ENCODE peak calls at places on chromosomes 13 and 19, in nine cellular contexts. One of them, this sample, is unnamed.

GRCh38 chr13:67635754-67636153 is 405.6 kb upstream of the PCDH9 start:
- DNase-seq in brain microvascular endothelial cell: no peak
- DNase-seq in effector memory CD4-positive, alpha-beta T cell: no peak
- DNase-seq in upper lobe of left lung: no peak
- DNase-seq in spleen: no peak
- DNase-seq in heart right ventricle: no peak
- DNase-seq in cardiac muscle cell: no peak
- DNase-seq in breast epithelium: no peak
- DNase-seq in aorta: no peak
- DNase-seq in this sample: no peak

GRCh38 chr19:11064831-11065303 is 24.4 kb upstream of the LDLR start:
- DNase-seq in effector memory CD4-positive, alpha-beta T cell: no peak
- DNase-seq in heart right ventricle: no peak
- DNase-seq in cardiac muscle cell: peak; percentile 36
- DNase-seq in spleen: no peak
- DNase-seq in brain microvascular endothelial cell: no peak
- DNase-seq in upper lobe of left lung: no peak
- DNase-seq in breast epithelium: no peak
- DNase-seq in aorta: no peak
- DNase-seq in this sample: no peak

GRCh38 chr13:50365683-50366391 is 350.6 kb downstream of the KCNRG start:
- DNase-seq in spleen: no peak
- DNase-seq in effector memory CD4-positive, alpha-beta T cell: peak; percentile 14
- DNase-seq in breast epithelium: no peak
- DNase-seq in heart right ventricle: no peak
- DNase-seq in upper lobe of left lung: peak; percentile 66
- DNase-seq in brain microvascular endothelial cell: no peak
- DNase-seq in cardiac muscle cell: no peak
- DNase-seq in aorta: no peak
- DNase-seq in this sample: peak; percentile 49

GRCh38 chr19:45630463-45630862 is 8.7 kb downstream of the EML2 start:
- DNase-seq in heart right ventricle: no peak
- DNase-seq in breast epithelium: no peak
- DNase-seq in spleen: no peak
- DNase-seq in cardiac muscle cell: peak; percentile 84
- DNase-seq in brain microvascular endothelial cell: peak; percentile 83
- DNase-seq in effector memory CD4-positive, alpha-beta T cell: no peak
- DNase-seq in aorta: no peak
- DNase-seq in upper lobe of left lung: no peak
- DNase-seq in this sample: no peak

GRCh38 chr13:53499551-53499950 is 470.9 kb downstream of the OLFM4 start:
- DNase-seq in spleen: no peak
- DNase-seq in heart right ventricle: no peak
- DNase-seq in effector memory CD4-positive, alpha-beta T cell: no peak
- DNase-seq in brain microvascular endothelial cell: no peak
- DNase-seq in aorta: no peak
- DNase-seq in cardiac muscle cell: no peak
- DNase-seq in breast epithelium: no peak
- DNase-seq in upper lobe of left lung: no peak
- DNase-seq in this sample: no peak

GRCh38 chr13:89910166-89910565 is 1437.3 kb upstream of the MIR17HG start:
- DNase-seq in breast epithelium: no peak
- DNase-seq in spleen: no peak
- DNase-seq in upper lobe of left lung: no peak
- DNase-seq in cardiac muscle cell: no peak
- DNase-seq in aorta: peak; percentile 35
- DNase-seq in heart right ventricle: peak; percentile 5
- DNase-seq in effector memory CD4-positive, alpha-beta T cell: no peak
- DNase-seq in brain microvascular endothelial cell: no peak
- DNase-seq in this sample: no peak

GRCh38 chr19:21092107-21092506 is 10.1 kb downstream of the ZNF714 start:
- DNase-seq in brain microvascular endothelial cell: no peak
- DNase-seq in effector memory CD4-positive, alpha-beta T cell: no peak
- DNase-seq in aorta: no peak
- DNase-seq in upper lobe of left lung: no peak
- DNase-seq in cardiac muscle cell: peak; percentile 71
- DNase-seq in heart right ventricle: no peak
- DNase-seq in spleen: no peak
- DNase-seq in breast epithelium: no peak
- DNase-seq in this sample: no peak

GRCh38 chr13:40200273-40200978 is 466.0 kb downstream of the FOXO1 start:
- DNase-seq in aorta: no peak
- DNase-seq in spleen: no peak
- DNase-seq in heart right ventricle: no peak
- DNase-seq in cardiac muscle cell: no peak
- DNase-seq in upper lobe of left lung: no peak
- DNase-seq in effector memory CD4-positive, alpha-beta T cell: no peak
- DNase-seq in brain microvascular endothelial cell: no peak
- DNase-seq in breast epithelium: no peak
- DNase-seq in this sample: no peak

GRCh38 chr19:49217382-49217781 is 59.8 kb downstream of the TRPM4 start:
- DNase-seq in cardiac muscle cell: peak; percentile 84
- DNase-seq in aorta: no peak
- DNase-seq in effector memory CD4-positive, alpha-beta T cell: no peak
- DNase-seq in heart right ventricle: peak; percentile 50
- DNase-seq in upper lobe of left lung: no peak
- DNase-seq in brain microvascular endothelial cell: peak; percentile 27
- DNase-seq in breast epithelium: no peak
- DNase-seq in spleen: peak; percentile 20
- DNase-seq in this sample: no peak

GRCh38 chr19:6414793-6415591 is 9.6 kb downstream of the KHSRP start:
- DNase-seq in spleen: no peak
- DNase-seq in cardiac muscle cell: no peak
- DNase-seq in effector memory CD4-positive, alpha-beta T cell: no peak
- DNase-seq in aorta: no peak
- DNase-seq in upper lobe of left lung: no peak
- DNase-seq in breast epithelium: no peak
- DNase-seq in heart right ventricle: no peak
- DNase-seq in brain microvascular endothelial cell: no peak
- DNase-seq in this sample: no peak

GRCh38 chr13:19618925-19619324 is 14.5 kb upstream of the MPHOSPH8 start:
- DNase-seq in cardiac muscle cell: peak; percentile 56
- DNase-seq in heart right ventricle: no peak
- DNase-seq in breast epithelium: no peak
- DNase-seq in upper lobe of left lung: no peak
- DNase-seq in aorta: no peak
- DNase-seq in brain microvascular endothelial cell: peak; percentile 39
- DNase-seq in spleen: no peak
- DNase-seq in effector memory CD4-positive, alpha-beta T cell: no peak
- DNase-seq in this sample: no peak

GRCh38 chr19:10339380-10339960 is at the start of gene ICAM3:
- DNase-seq in spleen: peak; percentile 96
- DNase-seq in effector memory CD4-positive, alpha-beta T cell: peak; percentile 35
- DNase-seq in upper lobe of left lung: peak; percentile 77
- DNase-seq in breast epithelium: no peak
- DNase-seq in heart right ventricle: no peak
- DNase-seq in aorta: no peak
- DNase-seq in brain microvascular endothelial cell: no peak
- DNase-seq in cardiac muscle cell: no peak
- DNase-seq in this sample: peak; percentile 69

GRCh38 chr19:51676566-51677083 is 16.5 kb upstream of the SPACA6 start:
- DNase-seq in effector memory CD4-positive, alpha-beta T cell: no peak
- DNase-seq in aorta: no peak
- DNase-seq in upper lobe of left lung: no peak
- DNase-seq in heart right ventricle: no peak
- DNase-seq in cardiac muscle cell: no peak
- DNase-seq in spleen: no peak
- DNase-seq in brain microvascular endothelial cell: no peak
- DNase-seq in breast epithelium: no peak
- DNase-seq in this sample: no peak

GRCh38 chr19:10299545-10300458 is 9.8 kb downstream of the ZGLP1 start:
- DNase-seq in heart right ventricle: no peak
- DNase-seq in aorta: peak; percentile 46
- DNase-seq in cardiac muscle cell: no peak
- DNase-seq in spleen: no peak
- DNase-seq in brain microvascular endothelial cell: no peak
- DNase-seq in effector memory CD4-positive, alpha-beta T cell: no peak
- DNase-seq in breast epithelium: no peak
- DNase-seq in upper lobe of left lung: no peak
- DNase-seq in this sample: no peak

GRCh38 chr13:110938662-110939421 is 24.0 kb upstream of the ANKRD10 start:
- DNase-seq in spleen: no peak
- DNase-seq in brain microvascular endothelial cell: no peak
- DNase-seq in upper lobe of left lung: no peak
- DNase-seq in breast epithelium: no peak
- DNase-seq in effector memory CD4-positive, alpha-beta T cell: no peak
- DNase-seq in heart right ventricle: no peak
- DNase-seq in aorta: no peak
- DNase-seq in cardiac muscle cell: no peak
- DNase-seq in this sample: no peak

GRCh38 chr19:31113250-31113685 is 236.0 kb downstream of the TSHZ3 start:
- DNase-seq in brain microvascular endothelial cell: peak; percentile 84
- DNase-seq in breast epithelium: no peak
- DNase-seq in heart right ventricle: no peak
- DNase-seq in upper lobe of left lung: no peak
- DNase-seq in cardiac muscle cell: no peak
- DNase-seq in spleen: no peak
- DNase-seq in effector memory CD4-positive, alpha-beta T cell: no peak
- DNase-seq in aorta: no peak
- DNase-seq in this sample: no peak

GRCh38 chr13:53150568-53150967 is 122.0 kb downstream of the OLFM4 start:
- DNase-seq in breast epithelium: no peak
- DNase-seq in effector memory CD4-positive, alpha-beta T cell: no peak
- DNase-seq in brain microvascular endothelial cell: no peak
- DNase-seq in aorta: no peak
- DNase-seq in spleen: no peak
- DNase-seq in heart right ventricle: no peak
- DNase-seq in upper lobe of left lung: no peak
- DNase-seq in cardiac muscle cell: no peak
- DNase-seq in this sample: no peak

GRCh38 chr19:15252398-15253018 is 20.3 kb upstream of the EPHX3 start:
- DNase-seq in heart right ventricle: no peak
- DNase-seq in spleen: no peak
- DNase-seq in aorta: peak; percentile 81
- DNase-seq in upper lobe of left lung: no peak
- DNase-seq in effector memory CD4-positive, alpha-beta T cell: no peak
- DNase-seq in cardiac muscle cell: peak; percentile 50
- DNase-seq in brain microvascular endothelial cell: peak; percentile 33
- DNase-seq in breast epithelium: no peak
- DNase-seq in this sample: no peak

GRCh38 chr13:23453132-23453531 is 19.6 kb upstream of the SACS start:
- DNase-seq in spleen: no peak
- DNase-seq in heart right ventricle: no peak
- DNase-seq in aorta: no peak
- DNase-seq in breast epithelium: no peak
- DNase-seq in brain microvascular endothelial cell: no peak
- DNase-seq in upper lobe of left lung: no peak
- DNase-seq in effector memory CD4-positive, alpha-beta T cell: no peak
- DNase-seq in cardiac muscle cell: no peak
- DNase-seq in this sample: no peak

GRCh38 chr19:8306235-8307054 is 1.7 kb downstream of the CD320 start:
- DNase-seq in cardiac muscle cell: no peak
- DNase-seq in aorta: peak; percentile 40
- DNase-seq in spleen: peak; percentile 77
- DNase-seq in brain microvascular endothelial cell: no peak
- DNase-seq in effector memory CD4-positive, alpha-beta T cell: no peak
- DNase-seq in breast epithelium: peak; percentile 15
- DNase-seq in heart right ventricle: no peak
- DNase-seq in upper lobe of left lung: peak; percentile 19
- DNase-seq in this sample: no peak
- H3K36me3 ChIP-seq in cardiac muscle cell: peaks cover 10% of the 10 kb centered on the region
- H3K36me3 ChIP-seq in aorta: no peaks in the 10 kb centered on the region
- H3K36me3 ChIP-seq in spleen: peaks cover 49% of the 10 kb centered on the region
- H3K36me3 ChIP-seq in brain microvascular endothelial cell: peaks cover 10% of the 10 kb centered on the region
- H3K36me3 ChIP-seq in effector memory CD4-positive, alpha-beta T cell: peaks cover 21% of the 10 kb centered on the region
- H3K36me3 ChIP-seq in breast epithelium: no peaks in the 10 kb centered on the region
- H3K36me3 ChIP-seq in heart right ventricle: peaks cover 28% of the 10 kb centered on the region
- H3K36me3 ChIP-seq in upper lobe of left lung: peaks cover 6% of the 10 kb centered on the region
- H3K36me3 ChIP-seq in this sample: no peaks in the 10 kb centered on the region

DNA sequence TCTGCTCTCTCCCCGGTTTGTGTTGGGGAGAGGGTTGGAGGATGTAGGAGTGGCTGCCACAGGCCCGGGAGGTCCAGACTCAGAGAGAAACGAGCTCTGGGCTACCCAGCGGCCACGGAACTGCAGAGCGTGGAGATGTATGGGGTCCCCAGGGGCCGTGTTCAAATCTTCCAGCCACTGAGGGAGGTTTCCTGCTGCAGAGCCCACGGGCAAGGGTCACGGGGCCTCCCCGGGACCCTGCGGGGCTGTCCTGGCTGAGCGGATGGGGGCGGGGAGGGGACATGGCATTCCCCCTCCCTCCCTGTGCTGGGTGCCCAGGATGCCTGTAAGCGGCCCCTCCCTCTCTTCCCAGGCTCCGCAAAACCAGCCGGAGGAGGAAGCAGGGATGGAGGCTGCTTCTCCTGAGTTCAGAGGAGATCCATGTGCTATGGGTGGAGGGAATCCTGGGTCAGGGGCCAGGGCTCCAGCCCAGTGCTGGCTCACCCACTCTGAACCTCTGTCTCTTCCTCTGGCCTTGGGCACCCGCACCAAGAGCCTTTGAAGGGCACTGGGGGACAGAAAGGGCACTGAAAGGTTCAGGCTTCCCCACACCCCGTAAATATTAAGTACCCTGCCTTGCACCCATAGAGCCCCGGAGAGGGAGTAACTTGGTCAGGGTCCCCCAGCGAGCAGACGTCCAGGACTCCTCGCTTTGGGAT is 22.6 kb downstream of the SMIM24 start:
- DNase-seq in brain microvascular endothelial cell: no peak
- DNase-seq in spleen: no peak
- DNase-seq in effector memory CD4-positive, alpha-beta T cell: no peak
- DNase-seq in aorta: peak; percentile 70
- DNase-seq in upper lobe of left lung: no peak
- DNase-seq in breast epithelium: no peak
- DNase-seq in cardiac muscle cell: peak; percentile 40
- DNase-seq in heart right ventricle: no peak
- DNase-seq in this sample: no peak
- H3K4me3 ChIP-seq in brain microvascular endothelial cell: no peak overlapping the region
- H3K4me3 ChIP-seq in spleen: no peak overlapping the region
- H3K4me3 ChIP-seq in effector memory CD4-positive, alpha-beta T cell: no peak overlapping the region
- H3K4me3 ChIP-seq in aorta: no peak overlapping the region
- H3K4me3 ChIP-seq in upper lobe of left lung: no peak overlapping the region
- H3K4me3 ChIP-seq in breast epithelium: no peak overlapping the region
- H3K4me3 ChIP-seq in cardiac muscle cell: no peak overlapping the region
- H3K4me3 ChIP-seq in heart right ventricle: no peak overlapping the region
- H3K4me3 ChIP-seq in this sample: no peak overlapping the region

GRCh38 chr19:41748012-41748411 is 7.3 kb upstream of the CEACAM6 start:
- DNase-seq in breast epithelium: no peak
- DNase-seq in heart right ventricle: no peak
- DNase-seq in brain microvascular endothelial cell: no peak
- DNase-seq in spleen: no peak
- DNase-seq in aorta: no peak
- DNase-seq in upper lobe of left lung: no peak
- DNase-seq in cardiac muscle cell: no peak
- DNase-seq in effector memory CD4-positive, alpha-beta T cell: no peak
- DNase-seq in this sample: no peak
- H3K27me3 ChIP-seq in breast epithelium: no peaks in the 10 kb centered on the region
- H3K27me3 ChIP-seq in heart right ventricle: peaks cover 55% of the 10 kb centered on the region
- H3K27me3 ChIP-seq in brain microvascular endothelial cell: peaks cover 2% of the 10 kb centered on the region
- H3K27me3 ChIP-seq in spleen: no peaks in the 10 kb centered on the region
- H3K27me3 ChIP-seq in aorta: no peaks in the 10 kb centered on the region
- H3K27me3 ChIP-seq in upper lobe of left lung: no peaks in the 10 kb centered on the region
- H3K27me3 ChIP-seq in cardiac muscle cell: no peaks in the 10 kb centered on the region
- H3K27me3 ChIP-seq in effector memory CD4-positive, alpha-beta T cell: no peaks in the 10 kb centered on the region
- H3K27me3 ChIP-seq in this sample: peaks cover 11% of the 10 kb centered on the region

DNA sequence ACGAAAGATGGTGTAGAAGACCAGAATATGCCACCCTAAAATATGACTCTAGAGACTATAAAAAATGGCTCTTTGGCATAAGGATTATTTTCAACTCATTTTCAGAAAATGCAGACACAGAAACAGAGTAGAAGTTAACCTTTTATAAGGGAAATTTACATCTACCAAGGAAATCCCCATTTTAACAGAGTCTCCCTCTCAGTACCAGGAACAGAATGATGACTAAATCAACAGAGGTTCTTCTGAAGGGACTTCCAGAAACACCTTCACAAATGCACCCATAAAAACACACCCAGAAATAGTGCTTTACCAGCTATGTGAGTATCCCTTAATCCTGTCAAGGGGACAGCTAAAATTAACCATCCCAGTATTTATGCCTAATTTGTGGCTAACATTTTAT is 29.1 kb downstream of the PLPP2 start:
- DNase-seq in spleen: no peak
- DNase-seq in cardiac muscle cell: no peak
- DNase-seq in brain microvascular endothelial cell: no peak
- DNase-seq in breast epithelium: no peak
- DNase-seq in effector memory CD4-positive, alpha-beta T cell: no peak
- DNase-seq in upper lobe of left lung: no peak
- DNase-seq in heart right ventricle: no peak
- DNase-seq in aorta: no peak
- DNase-seq in this sample: no peak
- H3K36me3 ChIP-seq in spleen: no peaks in the 10 kb centered on the region
- H3K36me3 ChIP-seq in cardiac muscle cell: no peaks in the 10 kb centered on the region
- H3K36me3 ChIP-seq in brain microvascular endothelial cell: no peaks in the 10 kb centered on the region
- H3K36me3 ChIP-seq in breast epithelium: no peaks in the 10 kb centered on the region
- H3K36me3 ChIP-seq in effector memory CD4-positive, alpha-beta T cell: no peaks in the 10 kb centered on the region
- H3K36me3 ChIP-seq in upper lobe of left lung: no peaks in the 10 kb centered on the region
- H3K36me3 ChIP-seq in heart right ventricle: no peaks in the 10 kb centered on the region
- H3K36me3 ChIP-seq in aorta: no peaks in the 10 kb centered on the region
- H3K36me3 ChIP-seq in this sample: no peaks in the 10 kb centered on the region

This sample was measured in CD8-positive, alpha-beta memory T cell.